ENCODE peak calls at places on chromosomes 7 and 10, in seven cellular contexts. T is posterior vena cava; D is GM03348; C is NCI-H187; G is nephron progenitor cell; Q is stimulated activated CD8-positive, alpha-beta memory T cell treated with anti-CD3 and anti-CD28 coated beads, Interleukin-2, amount 100 ng/mL, for 48 hours; B is H7. Z is an unnamed sample.

GRCh38 chr7:14207154-14207553 is 217.7 kb upstream of the ETV1 start:
- DNase-seq in G (no peak), T (no peak), Q (no peak), B (no peak), D (no peak), C (no peak), Z (no peak)

GRCh38 chr7:4753610-4754432 is 21.6 kb upstream of the AP5Z1 start:
- DNase-seq in D (peak), C (peak), G (peak), Q (peak), T (peak), B (peak), Z (peak)

GRCh38 chr10:85927952-85928677 is 438.5 kb downstream of the GRID1 start:
- DNase-seq in Q (no peak), C (no peak), T (no peak), G (no peak), D (no peak), B (no peak), Z (no peak)

GRCh38 chr10:24806262-24806661 is 82.6 kb upstream of the ARHGAP21 start:
- DNase-seq in T (no peak), G (no peak), Q (no peak), D (no peak), B (no peak), C (no peak), Z (no peak)

GRCh38 chr10:91642831-91643692 is 10.2 kb upstream of the PPP1R3C start:
- DNase-seq in D (no peak), C (no peak), G (no peak), T (no peak), Q (no peak), B (no peak), Z (no peak)

GRCh38 chr10:102613286-102613685 is 31.0 kb upstream of the TRIM8 start:
- DNase-seq in G (no peak), B (no peak), T (peak), C (no peak), D (no peak), Q (no peak), Z (no peak)

GRCh38 chr7:78221961-78222751 is 423.6 kb downstream of the PHTF2 start:
- DNase-seq in T (no peak), Q (no peak), D (peak), B (no peak), C (no peak), G (no peak), Z (peak)

GRCh38 chr10:129779126-129779525 is 184.9 kb downstream of the EBF3 start:
- DNase-seq in B (no peak), D (no peak), G (no peak), C (no peak), Q (no peak), T (peak), Z (no peak)

GRCh38 chr10:124259139-124259825 is 159.4 kb downstream of the OAT start:
- DNase-seq in Q (no peak), D (no peak), B (no peak), T (no peak), C (no peak), G (no peak), Z (no peak)

GRCh38 chr10:20877986-20878979 is 18.8 kb downstream of the NEBL start:
- DNase-seq in C (no peak), Q (no peak), T (no peak), D (no peak), B (no peak), G (no peak), Z (no peak)

GRCh38 chr7:98217623-98218582 is 6.7 kb downstream of the BHLHA15 start:
- DNase-seq in T (peak), G (no peak), D (no peak), C (no peak), Q (no peak), B (peak), Z (no peak)

GRCh38 chr10:113019096-113019495 is 69.0 kb downstream of the TCF7L2 start:
- DNase-seq in C (no peak), D (no peak), B (no peak), G (peak), T (no peak), Q (no peak), Z (no peak)

GRCh38 chr10:108982141-108982540 is 941.2 kb downstream of the XPNPEP1 start:
- DNase-seq in B (no peak), G (no peak), D (no peak), C (no peak), Q (no peak), T (no peak), Z (no peak)

GRCh38 chr7:3197567-3198212 is 103.4 kb upstream of the SDK1 start:
- DNase-seq in G (no peak), D (no peak), T (peak), Q (no peak), C (no peak), B (no peak), Z (no peak)

GRCh38 chr10:31157125-31157983 is 125.7 kb upstream of the ZNF438 start:
- DNase-seq in B (no peak), T (peak), D (peak), G (no peak), Q (no peak), C (no peak), Z (peak)

GRCh38 chr10:30538086-30538485 is 91.5 kb downstream of the LYZL2 start:
- DNase-seq in C (no peak), Q (no peak), T (no peak), D (no peak), G (no peak), B (no peak), Z (no peak)

GRCh38 chr10:93999401-93999851 is 5.7 kb downstream of the PLCE1 start:
- DNase-seq in B (peak), C (no peak), Q (no peak), G (peak), T (peak), D (peak), Z (peak)

GRCh38 chr7:90857595-90857994 is 261.5 kb downstream of the CDK14 start:
- DNase-seq in Q (no peak), B (no peak), D (no peak), G (no peak), T (no peak), C (no peak), Z (no peak)

GRCh38 chr7:70533614-70534013 is 598.3 kb upstream of the GALNT17 start:
- DNase-seq in B (no peak), C (no peak), T (no peak), G (no peak), Q (no peak), D (no peak), Z (no peak)

GRCh38 chr7:80232969-80233724 is 98.5 kb downstream of the GNAI1 start:
- DNase-seq in C (no peak), Q (no peak), T (no peak), D (no peak), B (no peak), G (no peak), Z (no peak)

GRCh38 chr7:98307971-98308466 is 26.5 kb downstream of the BRI3 start:
- DNase-seq in B (no peak), G (no peak), Q (no peak), C (no peak), D (no peak), T (no peak), Z (no peak)

GRCh38 chr10:48938281-48938680 is 1.4 kb downstream of the LRRC18 start:
- DNase-seq in D (no peak), B (no peak), Q (no peak), C (no peak), T (no peak), G (no peak), Z (no peak)

GRCh38 chr10:19917756-19918478 is 101.7 kb downstream of the PLXDC2 start:
- DNase-seq in G (no peak), B (no peak), T (no peak), D (no peak), C (no peak), Q (no peak), Z (no peak)

GRCh38 chr7:23712368-23713284 is 2.6 kb downstream of the STK31 start:
- DNase-seq in B (peak), Q (no peak), T (no peak), G (no peak), D (peak), C (no peak), Z (peak)

GRCh38 chr10:125102216-125102615 is 58.1 kb downstream of the CTBP2 start:
- DNase-seq in C (no peak), T (no peak), B (no peak), Q (no peak), G (no peak), D (peak), Z (peak)

GRCh38 chr10:32055478-32056135 is 618 bp downstream of the KIF5B start:
- DNase-seq in T (peak), D (peak), C (peak), G (peak), B (peak), Q (peak), Z (peak)

GRCh38 chr7:92880212-92881090 is 44.1 kb upstream of the CDK6 start:
- DNase-seq in C (no peak), T (no peak), B (peak), G (no peak), Q (no peak), D (no peak), Z (no peak)

GRCh38 chr10:94546058-94546595 is 539 bp downstream of the HELLS start:
- DNase-seq in G (no peak), Q (no peak), C (peak), B (peak), T (no peak), D (peak), Z (peak)

GRCh38 chr10:131312261-131312801 is 810 bp upstream of the TCERG1L start:
- DNase-seq in C (peak), Q (peak), G (peak), B (peak), D (no peak), T (no peak), Z (no peak)

GRCh38 chr10:5831446-5831782 is 18.2 kb upstream of the GDI2 start:
- DNase-seq in Q (no peak), G (no peak), B (no peak), D (no peak), T (no peak), C (no peak), Z (no peak)

GRCh38 chr7:41244246-41244645 is 458.6 kb downstream of the INHBA start:
- DNase-seq in Q (no peak), T (no peak), D (peak), B (no peak), C (no peak), G (no peak), Z (no peak)

GRCh38 chr10:120979435-120980315 is 128.5 kb downstream of the WDR11 start:
- DNase-seq in C (peak), B (peak), T (no peak), D (peak), G (peak), Q (peak), Z (no peak)

GRCh38 chr10:91632671-91633550 is at the start of gene PPP1R3C:
- DNase-seq in G (peak), Q (peak), T (peak), C (no peak), B (peak), D (peak), Z (peak)

GRCh38 chr10:5522913-5523560 is 1.7 kb upstream of the CALML3 start:
- DNase-seq in C (no peak), D (no peak), T (peak), G (no peak), B (no peak), Q (no peak), Z (no peak)

GRCh38 chr10:131544495-131544894 is 233.0 kb upstream of the TCERG1L start:
- DNase-seq in G (no peak), B (no peak), T (peak), D (no peak), C (no peak), Q (no peak), Z (no peak)

Z was measured in AG08395.